ENCODE peak calls at places on chromosomes 16 and 17, in four cellular contexts. D, X, Q and M are unnamed samples.

GRCh38 chr16:75304521-75305363 is 53.3 kb upstream of the BCAR1 start:
- DNase-seq in D (peak), X (no peak), Q (no peak), M (peak)

GRCh38 chr17:70739046-70739445 is 569.7 kb downstream of the KCNJ2 start:
- DNase-seq in Q (no peak), D (no peak), X (no peak), M (no peak)

GRCh38 chr16:381788-382717 is at the start of gene PGAP6:
- DNase-seq in Q (no peak), X (peak), D (peak), M (no peak)

GRCh38 chr16:23020084-23020483 is 129.2 kb downstream of the USP31 start:
- DNase-seq in Q (no peak), D (peak), X (no peak), M (no peak)

GRCh38 chr16:775236-775796 is 12.9 kb downstream of the RPUSD1 start:
- DNase-seq in X (no peak), D (no peak), Q (no peak), M (no peak)

GRCh38 chr17:62676952-62677596 is 49.6 kb downstream of the MRC2 start:
- DNase-seq in D (no peak), X (no peak), Q (no peak), M (no peak)

GRCh38 chr16:28304214-28304613 is 11.9 kb downstream of the SBK1 start:
- DNase-seq in D (peak), Q (no peak), X (peak), M (peak)

GRCh38 chr16:80938928-80939260 is 67.8 kb downstream of the CMC2 start:
- DNase-seq in Q (no peak), X (no peak), D (no peak), M (no peak)

GRCh38 chr17:16377804-16378400 is 3.0 kb upstream of the UBB start:
- DNase-seq in Q (no peak), X (no peak), D (no peak), M (peak)

GRCh38 chr16:70561623-70562022 is 38.0 kb downstream of the SF3B3 start:
- DNase-seq in X (no peak), D (no peak), Q (no peak), M (no peak)

GRCh38 chr17:55487727-55488436 is 23.4 kb downstream of the SMIM36 start:
- DNase-seq in D (no peak), X (no peak), Q (no peak), M (peak)

GRCh38 chr17:63082952-63083351 is 116.9 kb downstream of the TANC2 start:
- DNase-seq in Q (no peak), X (no peak), D (no peak), M (no peak)

GRCh38 chr17:1142503-1143095 is 37.2 kb downstream of the ABR start:
- DNase-seq in X (no peak), D (no peak), Q (no peak), M (no peak)

GRCh38 chr16:11016993-11017392 is 72.6 kb downstream of the CLEC16A start:
- DNase-seq in Q (no peak), D (peak), X (no peak), M (peak)

GRCh38 chr16:50547340-50547865 is 793 bp upstream of the NKD1 start:
- DNase-seq in Q (peak), X (peak), D (peak), M (peak)

GRCh38 chr17:19757536-19758180 is 9.6 kb upstream of the ALDH3A1 start:
- DNase-seq in D (no peak), X (no peak), Q (no peak), M (no peak)

GRCh38 chr17:77537566-77537965 is 396.8 kb downstream of the SEC14L1 start:
- DNase-seq in D (no peak), Q (no peak), X (no peak), M (no peak)

DNA sequence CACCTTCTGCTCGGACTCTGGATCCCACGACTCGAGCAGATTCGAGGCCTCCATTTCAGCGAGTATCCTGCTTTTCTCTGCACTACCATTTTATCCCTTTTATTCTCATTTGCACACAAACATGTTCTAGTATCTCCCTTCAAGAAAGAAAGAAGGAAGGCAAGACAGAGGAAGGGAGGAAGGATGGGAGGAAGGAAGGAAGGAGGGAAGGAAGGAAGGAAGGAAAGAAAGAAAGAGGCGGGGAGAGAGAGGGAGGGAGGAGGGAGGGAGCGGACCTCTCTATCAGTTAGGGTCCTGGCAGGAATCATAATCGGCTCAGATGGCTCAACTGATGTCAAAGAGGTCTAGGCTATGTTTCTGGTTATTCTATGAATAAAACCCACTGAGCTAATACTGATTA is 10.3 kb upstream of the KSR1 start:
- DNase-seq in X (no peak), Q (no peak), D (no peak), M (no peak)
- TF ChIP-seq NR2C2 in X (no peak), Q (no peak), D (no peak), M (no peak)

GRCh38 chr16:2024026-2024425 is 2.7 kb upstream of the NHERF2 start:
- DNase-seq in D (no peak), Q (no peak), X (no peak), M (no peak)

GRCh38 chr16:2026461-2027023 is at the start of gene NHERF2:
- DNase-seq in D (peak), X (no peak), Q (no peak), M (no peak)

GRCh38 chr16:2027024-2028010 is 615 bp downstream of the NHERF2 start:
- DNase-seq in X (no peak), D (peak), Q (no peak), M (peak)

GRCh38 chr16:2025251-2025650 is 1.5 kb upstream of the NHERF2 start:
- DNase-seq in D (no peak), Q (no peak), X (no peak), M (no peak)

GRCh38 chr16:2025878-2026460 is 733 bp upstream of the NHERF2 start:
- DNase-seq in D (no peak), X (no peak), Q (no peak), M (no peak)
- TF ChIP-seq SP1 in D (no peak), X (no peak), Q (no peak), M (no peak)

DNA sequence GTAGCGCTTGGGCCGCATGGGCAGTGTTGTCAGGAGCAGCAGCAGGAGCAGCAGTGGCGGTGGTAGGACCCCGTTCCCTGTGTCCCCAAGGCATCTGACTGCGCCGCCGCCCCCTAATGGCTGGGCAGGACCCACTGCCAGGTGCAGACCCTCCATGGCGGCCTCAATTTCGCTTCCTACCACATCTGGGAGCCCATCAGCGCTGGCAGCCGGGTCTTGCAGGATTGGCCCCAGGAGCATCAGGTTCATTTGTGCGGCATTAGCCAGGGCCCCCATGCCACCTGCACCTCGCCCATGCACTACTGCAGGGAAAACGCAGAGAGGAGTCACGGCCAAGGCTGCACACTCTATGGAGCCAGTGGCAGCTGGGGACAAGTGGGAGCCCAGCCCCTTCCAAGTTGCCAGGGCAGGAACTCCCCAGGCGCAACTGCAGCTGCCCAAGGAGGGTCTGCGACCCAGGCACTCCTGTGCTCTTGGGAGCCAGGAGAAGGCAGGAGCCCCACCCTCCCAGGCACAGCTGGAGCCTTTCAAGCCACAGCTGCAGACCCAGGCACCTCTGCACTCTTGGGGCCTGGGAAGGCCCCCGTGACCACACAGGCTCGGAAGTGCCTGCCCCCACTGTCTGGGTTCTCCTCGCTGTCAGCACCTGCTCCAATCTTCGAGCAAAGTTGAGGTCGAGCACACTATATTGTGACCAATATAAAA is 594.2 kb downstream of the KCNJ18 start:
- DNase-seq in X (no peak), Q (no peak), D (no peak), M (no peak)
- TF ChIP-seq NR2C2 in X (no peak), Q (no peak), D (no peak), M (no peak)

GRCh38 chr16:85415196-85415988 is 197.7 kb upstream of the GSE1 start:
- DNase-seq in Q (no peak), X (no peak), D (no peak), M (no peak)
- TF ChIP-seq SP1 in Q (no peak), X (no peak), D (no peak), M (no peak)

GRCh38 chr17:64682261-64683181 is 20.4 kb upstream of the SMURF2 start:
- DNase-seq in X (no peak), D (no peak), Q (no peak), M (no peak)
- TF ChIP-seq NR2C2 in X (no peak), D (no peak), Q (no peak), M (no peak)

GRCh38 chr16:52252680-52253079 is 294.3 kb downstream of the TOX3 start:
- DNase-seq in X (no peak), Q (no peak), D (no peak), M (no peak)

GRCh38 chr16:52256310-52257078 is 290.4 kb downstream of the TOX3 start:
- DNase-seq in X (no peak), D (no peak), Q (no peak), M (no peak)

GRCh38 chr16:52251495-52251894 is 295.4 kb downstream of the TOX3 start:
- DNase-seq in D (no peak), Q (no peak), X (no peak), M (no peak)

GRCh38 chr16:52257534-52257933 is 289.4 kb downstream of the TOX3 start:
- DNase-seq in X (no peak), Q (no peak), D (no peak), M (no peak)

GRCh38 chr16:52254753-52255152 is 292.2 kb downstream of the TOX3 start:
- DNase-seq in Q (no peak), X (no peak), D (no peak), M (no peak)
- TF ChIP-seq SP1 in Q (no peak), X (no peak), D (no peak), M (no peak)